ENCODE peak calls at places on chromosomes 13 and 19, in six cellular contexts. One of them, this sample, is unnamed.

GRCh38 chr13:67147257-67148218 is 82.6 kb downstream of the PCDH9 start:
- DNase-seq in ovary: no peak
- DNase-seq in astrocyte: peak
- DNase-seq in right atrium auricular region: no peak
- DNase-seq in AG09319: no peak
- DNase-seq in GM06990: no peak
- DNase-seq in this sample: no peak

GRCh38 chr19:7701654-7702457 is at the start of gene FCER2:
- DNase-seq in ovary: no peak
- DNase-seq in right atrium auricular region: no peak
- DNase-seq in astrocyte: no peak
- DNase-seq in AG09319: no peak
- DNase-seq in GM06990: peak
- DNase-seq in this sample: peak

GRCh38 chr19:40280608-40281221 is 4.4 kb downstream of the AKT2 start:
- DNase-seq in AG09319: no peak
- DNase-seq in right atrium auricular region: no peak
- DNase-seq in GM06990: no peak
- DNase-seq in ovary: no peak
- DNase-seq in astrocyte: no peak
- DNase-seq in this sample: no peak

GRCh38 chr13:55999709-56000108 is 1141.0 kb upstream of the PRR20A start:
- DNase-seq in ovary: no peak
- DNase-seq in astrocyte: no peak
- DNase-seq in right atrium auricular region: no peak
- DNase-seq in GM06990: no peak
- DNase-seq in AG09319: no peak
- DNase-seq in this sample: no peak

GRCh38 chr13:39451860-39452301 is 151.1 kb downstream of the LHFPL6 start:
- DNase-seq in astrocyte: peak
- DNase-seq in AG09319: no peak
- DNase-seq in ovary: peak
- DNase-seq in right atrium auricular region: no peak
- DNase-seq in GM06990: peak
- DNase-seq in this sample: no peak

GRCh38 chr13:109412232-109412935 is 374.0 kb downstream of the IRS2 start:
- DNase-seq in GM06990: no peak
- DNase-seq in astrocyte: peak
- DNase-seq in ovary: peak
- DNase-seq in AG09319: no peak
- DNase-seq in right atrium auricular region: no peak
- DNase-seq in this sample: no peak

GRCh38 chr19:43624933-43625332 is 5.5 kb upstream of the ZNF428 start:
- DNase-seq in ovary: peak
- DNase-seq in right atrium auricular region: no peak
- DNase-seq in AG09319: no peak
- DNase-seq in GM06990: peak
- DNase-seq in astrocyte: no peak
- DNase-seq in this sample: peak

GRCh38 chr13:48571121-48571901 is 38.4 kb upstream of the RCBTB2 start:
- DNase-seq in AG09319: peak
- DNase-seq in right atrium auricular region: no peak
- DNase-seq in ovary: peak
- DNase-seq in GM06990: no peak
- DNase-seq in astrocyte: peak
- DNase-seq in this sample: no peak

GRCh38 chr13:76014618-76015315 is 378.6 kb downstream of the LMO7 start:
- DNase-seq in GM06990: no peak
- DNase-seq in ovary: no peak
- DNase-seq in astrocyte: peak
- DNase-seq in right atrium auricular region: no peak
- DNase-seq in AG09319: no peak
- DNase-seq in this sample: no peak

GRCh38 chr13:100535401-100536135 is 53.0 kb downstream of the GGACT start:
- DNase-seq in AG09319: no peak
- DNase-seq in right atrium auricular region: peak
- DNase-seq in astrocyte: no peak
- DNase-seq in ovary: no peak
- DNase-seq in GM06990: no peak
- DNase-seq in this sample: no peak

GRCh38 chr19:46609511-46610412 is 8.6 kb downstream of the CALM3 start:
- DNase-seq in GM06990: no peak
- DNase-seq in astrocyte: no peak
- DNase-seq in right atrium auricular region: no peak
- DNase-seq in ovary: peak
- DNase-seq in AG09319: no peak
- DNase-seq in this sample: no peak

GRCh38 chr13:79775830-79776229 is 294.9 kb downstream of the NDFIP2 start:
- DNase-seq in astrocyte: peak
- DNase-seq in AG09319: peak
- DNase-seq in ovary: no peak
- DNase-seq in GM06990: no peak
- DNase-seq in right atrium auricular region: no peak
- DNase-seq in this sample: no peak

GRCh38 chr19:2330632-2331284 is 2.3 kb downstream of the SPPL2B start:
- DNase-seq in GM06990: no peak
- DNase-seq in astrocyte: no peak
- DNase-seq in AG09319: no peak
- DNase-seq in ovary: no peak
- DNase-seq in right atrium auricular region: no peak
- DNase-seq in this sample: no peak

GRCh38 chr19:38723606-38724379 is 20.5 kb downstream of the CAPN12 start:
- DNase-seq in right atrium auricular region: no peak
- DNase-seq in GM06990: no peak
- DNase-seq in AG09319: no peak
- DNase-seq in astrocyte: no peak
- DNase-seq in ovary: no peak
- DNase-seq in this sample: no peak

GRCh38 chr13:99022953-99023352 is 45.1 kb upstream of the DOCK9 start:
- DNase-seq in right atrium auricular region: no peak
- DNase-seq in astrocyte: no peak
- DNase-seq in ovary: no peak
- DNase-seq in GM06990: no peak
- DNase-seq in AG09319: no peak
- DNase-seq in this sample: no peak

GRCh38 chr19:2046046-2046907 is 4.8 kb downstream of the MKNK2 start:
- DNase-seq in AG09319: no peak
- DNase-seq in ovary: no peak
- DNase-seq in right atrium auricular region: no peak
- DNase-seq in GM06990: no peak
- DNase-seq in astrocyte: no peak
- DNase-seq in this sample: no peak

GRCh38 chr13:66114127-66114526 is 1116.0 kb downstream of the PCDH9 start:
- DNase-seq in astrocyte: no peak
- DNase-seq in right atrium auricular region: no peak
- DNase-seq in GM06990: no peak
- DNase-seq in AG09319: peak
- DNase-seq in ovary: no peak
- DNase-seq in this sample: no peak

GRCh38 chr13:113035209-113035800 is 66.3 kb downstream of the MCF2L start:
- DNase-seq in GM06990: no peak
- DNase-seq in ovary: no peak
- DNase-seq in AG09319: no peak
- DNase-seq in astrocyte: no peak
- DNase-seq in right atrium auricular region: no peak
- DNase-seq in this sample: no peak

GRCh38 chr19:31364956-31365355 is 15.7 kb upstream of the TSHZ3 start:
- DNase-seq in AG09319: no peak
- DNase-seq in astrocyte: no peak
- DNase-seq in right atrium auricular region: no peak
- DNase-seq in ovary: no peak
- DNase-seq in GM06990: no peak
- DNase-seq in this sample: no peak
- TF ChIP-seq CTCF in AG09319: no peak
- TF ChIP-seq CTCF in astrocyte: no peak
- TF ChIP-seq CTCF in right atrium auricular region: no peak
- TF ChIP-seq CTCF in ovary: no peak
- TF ChIP-seq CTCF in GM06990: no peak
- TF ChIP-seq CTCF in this sample: no peak

GRCh38 chr13:45392811-45393210 is 25.4 kb downstream of the SLC25A30 start:
- DNase-seq in ovary: no peak
- DNase-seq in astrocyte: no peak
- DNase-seq in AG09319: no peak
- DNase-seq in right atrium auricular region: no peak
- DNase-seq in GM06990: no peak
- DNase-seq in this sample: no peak

GRCh38 chr13:45396548-45397095 is 21.6 kb downstream of the SLC25A30 start:
- DNase-seq in astrocyte: no peak
- DNase-seq in right atrium auricular region: no peak
- DNase-seq in GM06990: no peak
- DNase-seq in ovary: no peak
- DNase-seq in AG09319: no peak
- DNase-seq in this sample: no peak

GRCh38 chr13:45398862-45399261 is 19.3 kb downstream of the SLC25A30 start:
- DNase-seq in ovary: no peak
- DNase-seq in astrocyte: no peak
- DNase-seq in right atrium auricular region: no peak
- DNase-seq in GM06990: no peak
- DNase-seq in AG09319: no peak
- DNase-seq in this sample: no peak

GRCh38 chr13:45391926-45392325 is 26.2 kb downstream of the SLC25A30 start:
- DNase-seq in ovary: no peak
- DNase-seq in AG09319: no peak
- DNase-seq in right atrium auricular region: no peak
- DNase-seq in astrocyte: no peak
- DNase-seq in GM06990: no peak
- DNase-seq in this sample: no peak

GRCh38 chr13:45393941-45394570 is 24.1 kb downstream of the SLC25A30 start:
- DNase-seq in GM06990: no peak
- DNase-seq in ovary: no peak
- DNase-seq in astrocyte: peak
- DNase-seq in AG09319: no peak
- DNase-seq in right atrium auricular region: no peak
- DNase-seq in this sample: no peak
- TF ChIP-seq CTCF in GM06990: peak
- TF ChIP-seq CTCF in ovary: no peak
- TF ChIP-seq CTCF in astrocyte: peak
- TF ChIP-seq CTCF in AG09319: peak
- TF ChIP-seq CTCF in right atrium auricular region: peak
- TF ChIP-seq CTCF in this sample: no peak

GRCh38 chr19:37329686-37330085 is 41.2 kb upstream of the ZNF527 start:
- DNase-seq in AG09319: no peak
- DNase-seq in right atrium auricular region: no peak
- DNase-seq in ovary: no peak
- DNase-seq in GM06990: no peak
- DNase-seq in astrocyte: no peak
- DNase-seq in this sample: no peak
- TF ChIP-seq CTCF in AG09319: no peak
- TF ChIP-seq CTCF in right atrium auricular region: no peak
- TF ChIP-seq CTCF in ovary: no peak
- TF ChIP-seq CTCF in GM06990: no peak
- TF ChIP-seq CTCF in astrocyte: no peak
- TF ChIP-seq CTCF in this sample: no peak

GRCh38 chr19:33301011-33301899 is 1.1 kb downstream of the CEBPA start:
- DNase-seq in ovary: no peak
- DNase-seq in AG09319: no peak
- DNase-seq in GM06990: no peak
- DNase-seq in right atrium auricular region: no peak
- DNase-seq in astrocyte: no peak
- DNase-seq in this sample: no peak

GRCh38 chr19:33301900-33302174 is 497 bp downstream of the CEBPA start:
- DNase-seq in ovary: no peak
- DNase-seq in GM06990: no peak
- DNase-seq in AG09319: no peak
- DNase-seq in right atrium auricular region: no peak
- DNase-seq in astrocyte: no peak
- DNase-seq in this sample: no peak

GRCh38 chr19:33302974-33303790 is 848 bp upstream of the CEBPA start:
- DNase-seq in GM06990: peak
- DNase-seq in astrocyte: peak
- DNase-seq in AG09319: no peak
- DNase-seq in right atrium auricular region: no peak
- DNase-seq in ovary: peak
- DNase-seq in this sample: peak

GRCh38 chr19:33303791-33304759 is 1.7 kb upstream of the CEBPA start:
- DNase-seq in GM06990: no peak
- DNase-seq in ovary: peak
- DNase-seq in right atrium auricular region: no peak
- DNase-seq in AG09319: no peak
- DNase-seq in astrocyte: no peak
- DNase-seq in this sample: no peak

GRCh38 chr19:33302175-33302973 is at the start of gene CEBPA:
- DNase-seq in ovary: peak
- DNase-seq in astrocyte: peak
- DNase-seq in right atrium auricular region: no peak
- DNase-seq in AG09319: peak
- DNase-seq in GM06990: peak
- DNase-seq in this sample: peak
- TF ChIP-seq CTCF in ovary: peak
- TF ChIP-seq CTCF in astrocyte: no peak
- TF ChIP-seq CTCF in right atrium auricular region: peak
- TF ChIP-seq CTCF in AG09319: peak
- TF ChIP-seq CTCF in GM06990: peak
- TF ChIP-seq CTCF in this sample: no peak

This sample was measured in activated B cell treated with CpG ODN at 0.5 μM for 24 hours.